ENCODE peak calls at places on chromosomes 7 and 10, in eight cellular contexts. P is OCI-M1; Q is GM12892; J is right lobe of liver; L is foreskin keratinocyte; X is GM12865; R is activated naive CD8-positive, alpha-beta T cell treated with anti-CD3 and anti-CD28 coated beads for 36 hours; E is activated CD4-positive, alpha-beta T cell treated with anti-CD3 and anti-CD28 coated beads for 48 hours. I is an unnamed sample.

GRCh38 chr10:133128126-133129081 is 31.6 kb upstream of the KNDC1 start:
- DNase-seq in P (no peak), Q (peak; percentile 28), J (peak; percentile 49), L (no peak), X (no peak), R (no peak), E (no peak), I (no peak)

GRCh38 chr10:109647627-109648026 is 275.7 kb downstream of the XPNPEP1 start:
- DNase-seq in P (peak; percentile 25), Q (no peak), J (no peak), L (no peak), X (no peak), R (no peak), E (no peak), I (no peak)

GRCh38 chr7:84258628-84259027 is 64.0 kb upstream of the SEMA3A start:
- DNase-seq in P (no peak), Q (no peak), J (no peak), L (peak; percentile 49), X (no peak), R (no peak), E (no peak), I (no peak)

GRCh38 chr7:141262101-141262819 is 188.4 kb downstream of the TMEM178B start:
- DNase-seq in P (no peak), Q (no peak), J (no peak), L (no peak), X (no peak), R (no peak), E (no peak), I (no peak)

GRCh38 chr7:31311465-31312074 is 29.0 kb downstream of the NEUROD6 start:
- DNase-seq in P (no peak), Q (no peak), J (no peak), L (no peak), X (no peak), R (no peak), E (no peak), I (no peak)

GRCh38 chr10:124068929-124069328 is 24.5 kb downstream of the CHST15 start:
- DNase-seq in P (no peak), Q (no peak), J (no peak), L (peak; percentile 57), X (no peak), R (no peak), E (no peak), I (no peak)

GRCh38 chr10:77504870-77505257 is 132.7 kb downstream of the KCNMA1 start:
- DNase-seq in P (no peak), Q (no peak), J (no peak), L (peak; percentile 95), X (no peak), R (peak; percentile 7), E (peak; percentile 11), I (no peak)

GRCh38 chr7:132148876-132149275 is 427.4 kb downstream of the PLXNA4 start:
- DNase-seq in P (no peak), Q (no peak), J (no peak), L (peak; percentile 81), X (no peak), R (no peak), E (no peak), I (no peak)

GRCh38 chr7:152624218-152624617 is 51.7 kb downstream of the XRCC2 start:
- DNase-seq in P (no peak), Q (no peak), J (no peak), L (no peak), X (no peak), R (no peak), E (no peak), I (no peak)

GRCh38 chr7:41005381-41005901 is 697.4 kb downstream of the INHBA start:
- DNase-seq in P (no peak), Q (no peak), J (no peak), L (peak; percentile 96), X (no peak), R (no peak), E (no peak), I (peak; percentile 51)

GRCh38 chr10:131101011-131101410 is 210.5 kb downstream of the TCERG1L start:
- DNase-seq in P (no peak), Q (no peak), J (no peak), L (no peak), X (no peak), R (no peak), E (no peak), I (no peak)

GRCh38 chr10:110221721-110222261 is 14.4 kb downstream of the MXI1 start:
- DNase-seq in P (peak; percentile 97), Q (peak; percentile 38), J (peak; percentile 62), L (peak; percentile 86), X (peak; percentile 78), R (peak; percentile 80), E (peak; percentile 85), I (peak; percentile 90)

GRCh38 chr7:94389381-94389780 is 5.3 kb upstream of the COL1A2 start:
- DNase-seq in P (no peak), Q (no peak), J (no peak), L (no peak), X (no peak), R (no peak), E (no peak), I (no peak)

GRCh38 chr7:151125459-151125834 is 39.2 kb downstream of the AGAP3 start:
- DNase-seq in P (no peak), Q (no peak), J (no peak), L (no peak), X (no peak), R (no peak), E (no peak), I (no peak)

GRCh38 chr7:21253740-21254687 is 173.9 kb upstream of the SP4 start:
- DNase-seq in P (peak; percentile 65), Q (no peak), J (peak; percentile 51), L (peak; percentile 50), X (peak; percentile 59), R (peak; percentile 40), E (peak; percentile 47), I (no peak)

GRCh38 chr7:158353606-158354570 is 233.7 kb downstream of the PTPRN2 start:
- DNase-seq in P (peak; percentile 47), Q (no peak), J (no peak), L (no peak), X (no peak), R (peak; percentile 9), E (peak; percentile 32), I (no peak)